ENCODE peak calls at places on chromosomes 2 and 18, in six cellular contexts. One of them, this sample, is unnamed.

GRCh38 chr2:55962910-55963309 is 39.3 kb upstream of the EFEMP1 start:
- DNase-seq in activated T-cell treated with anti-CD3 and anti-CD28 coated beads, Interleukin-2, amount 50 U/mL, for 72 hours: no peak
- DNase-seq in myocyte: no peak
- DNase-seq in activated effector memory CD4-positive, alpha-beta T cell treated with anti-CD3 and anti-CD28 coated beads, Interleukin-2, amount 50 U/mL, for 16 hours: no peak
- DNase-seq in GM06990: no peak
- DNase-seq in PC-9: no peak
- DNase-seq in this sample: no peak

GRCh38 chr2:6826081-6826913 is 39.4 kb downstream of the CMPK2 start:
- DNase-seq in activated T-cell treated with anti-CD3 and anti-CD28 coated beads, Interleukin-2, amount 50 U/mL, for 72 hours: peak
- DNase-seq in myocyte: no peak
- DNase-seq in activated effector memory CD4-positive, alpha-beta T cell treated with anti-CD3 and anti-CD28 coated beads, Interleukin-2, amount 50 U/mL, for 16 hours: peak
- DNase-seq in GM06990: no peak
- DNase-seq in PC-9: peak
- DNase-seq in this sample: peak

GRCh38 chr2:105866439-105867170 is 121.9 kb downstream of the NCK2 start:
- DNase-seq in activated T-cell treated with anti-CD3 and anti-CD28 coated beads, Interleukin-2, amount 50 U/mL, for 72 hours: no peak
- DNase-seq in myocyte: no peak
- DNase-seq in activated effector memory CD4-positive, alpha-beta T cell treated with anti-CD3 and anti-CD28 coated beads, Interleukin-2, amount 50 U/mL, for 16 hours: no peak
- DNase-seq in GM06990: no peak
- DNase-seq in PC-9: no peak
- DNase-seq in this sample: no peak

GRCh38 chr2:200308001-200308400 is 1.5 kb downstream of the SPATS2L start:
- DNase-seq in activated T-cell treated with anti-CD3 and anti-CD28 coated beads, Interleukin-2, amount 50 U/mL, for 72 hours: no peak
- DNase-seq in myocyte: no peak
- DNase-seq in activated effector memory CD4-positive, alpha-beta T cell treated with anti-CD3 and anti-CD28 coated beads, Interleukin-2, amount 50 U/mL, for 16 hours: no peak
- DNase-seq in GM06990: no peak
- DNase-seq in PC-9: no peak
- DNase-seq in this sample: no peak

GRCh38 chr2:85385746-85386145 is 24.4 kb downstream of the CAPG start:
- DNase-seq in activated T-cell treated with anti-CD3 and anti-CD28 coated beads, Interleukin-2, amount 50 U/mL, for 72 hours: no peak
- DNase-seq in myocyte: peak
- DNase-seq in activated effector memory CD4-positive, alpha-beta T cell treated with anti-CD3 and anti-CD28 coated beads, Interleukin-2, amount 50 U/mL, for 16 hours: peak
- DNase-seq in GM06990: no peak
- DNase-seq in PC-9: no peak
- DNase-seq in this sample: no peak

GRCh38 chr2:172148246-172148645 is 45.5 kb upstream of the DLX2 start:
- DNase-seq in activated T-cell treated with anti-CD3 and anti-CD28 coated beads, Interleukin-2, amount 50 U/mL, for 72 hours: no peak
- DNase-seq in myocyte: no peak
- DNase-seq in activated effector memory CD4-positive, alpha-beta T cell treated with anti-CD3 and anti-CD28 coated beads, Interleukin-2, amount 50 U/mL, for 16 hours: no peak
- DNase-seq in GM06990: no peak
- DNase-seq in PC-9: no peak
- DNase-seq in this sample: no peak

GRCh38 chr18:23740105-23740830 is 51.0 kb downstream of the LAMA3 start:
- DNase-seq in activated T-cell treated with anti-CD3 and anti-CD28 coated beads, Interleukin-2, amount 50 U/mL, for 72 hours: no peak
- DNase-seq in myocyte: peak
- DNase-seq in activated effector memory CD4-positive, alpha-beta T cell treated with anti-CD3 and anti-CD28 coated beads, Interleukin-2, amount 50 U/mL, for 16 hours: no peak
- DNase-seq in GM06990: no peak
- DNase-seq in PC-9: peak
- DNase-seq in this sample: peak

GRCh38 chr2:237929979-237930378 is 36.8 kb upstream of the UBE2F start:
- DNase-seq in activated T-cell treated with anti-CD3 and anti-CD28 coated beads, Interleukin-2, amount 50 U/mL, for 72 hours: no peak
- DNase-seq in myocyte: no peak
- DNase-seq in activated effector memory CD4-positive, alpha-beta T cell treated with anti-CD3 and anti-CD28 coated beads, Interleukin-2, amount 50 U/mL, for 16 hours: peak
- DNase-seq in GM06990: no peak
- DNase-seq in PC-9: no peak
- DNase-seq in this sample: no peak

GRCh38 chr18:72160504-72161445 is 383.4 kb downstream of the CBLN2 start:
- DNase-seq in activated T-cell treated with anti-CD3 and anti-CD28 coated beads, Interleukin-2, amount 50 U/mL, for 72 hours: no peak
- DNase-seq in myocyte: no peak
- DNase-seq in activated effector memory CD4-positive, alpha-beta T cell treated with anti-CD3 and anti-CD28 coated beads, Interleukin-2, amount 50 U/mL, for 16 hours: no peak
- DNase-seq in GM06990: no peak
- DNase-seq in PC-9: no peak
- DNase-seq in this sample: no peak

GRCh38 chr2:42089340-42089925 is 41.6 kb downstream of the PKDCC start:
- DNase-seq in activated T-cell treated with anti-CD3 and anti-CD28 coated beads, Interleukin-2, amount 50 U/mL, for 72 hours: peak
- DNase-seq in myocyte: no peak
- DNase-seq in activated effector memory CD4-positive, alpha-beta T cell treated with anti-CD3 and anti-CD28 coated beads, Interleukin-2, amount 50 U/mL, for 16 hours: peak
- DNase-seq in GM06990: peak
- DNase-seq in PC-9: peak
- DNase-seq in this sample: peak

GRCh38 chr18:70907673-70908072 is 618.8 kb downstream of the SOCS6 start:
- DNase-seq in activated T-cell treated with anti-CD3 and anti-CD28 coated beads, Interleukin-2, amount 50 U/mL, for 72 hours: no peak
- DNase-seq in myocyte: peak
- DNase-seq in activated effector memory CD4-positive, alpha-beta T cell treated with anti-CD3 and anti-CD28 coated beads, Interleukin-2, amount 50 U/mL, for 16 hours: no peak
- DNase-seq in GM06990: no peak
- DNase-seq in PC-9: no peak
- DNase-seq in this sample: peak

GRCh38 chr18:49164738-49165137 is 214.0 kb upstream of the SMAD7 start:
- DNase-seq in activated T-cell treated with anti-CD3 and anti-CD28 coated beads, Interleukin-2, amount 50 U/mL, for 72 hours: no peak
- DNase-seq in myocyte: no peak
- DNase-seq in activated effector memory CD4-positive, alpha-beta T cell treated with anti-CD3 and anti-CD28 coated beads, Interleukin-2, amount 50 U/mL, for 16 hours: no peak
- DNase-seq in GM06990: no peak
- DNase-seq in PC-9: no peak
- DNase-seq in this sample: no peak

GRCh38 chr2:27844821-27845255 is 45.3 kb downstream of the RBKS start:
- DNase-seq in activated T-cell treated with anti-CD3 and anti-CD28 coated beads, Interleukin-2, amount 50 U/mL, for 72 hours: no peak
- DNase-seq in myocyte: peak
- DNase-seq in activated effector memory CD4-positive, alpha-beta T cell treated with anti-CD3 and anti-CD28 coated beads, Interleukin-2, amount 50 U/mL, for 16 hours: no peak
- DNase-seq in GM06990: no peak
- DNase-seq in PC-9: no peak
- DNase-seq in this sample: no peak

GRCh38 chr2:177689623-177690022 is 297.1 kb downstream of the AGPS start:
- DNase-seq in activated T-cell treated with anti-CD3 and anti-CD28 coated beads, Interleukin-2, amount 50 U/mL, for 72 hours: no peak
- DNase-seq in myocyte: no peak
- DNase-seq in activated effector memory CD4-positive, alpha-beta T cell treated with anti-CD3 and anti-CD28 coated beads, Interleukin-2, amount 50 U/mL, for 16 hours: no peak
- DNase-seq in GM06990: no peak
- DNase-seq in PC-9: no peak
- DNase-seq in this sample: no peak

GRCh38 chr2:151290467-151290866 is 999 bp upstream of the NMI start:
- DNase-seq in activated T-cell treated with anti-CD3 and anti-CD28 coated beads, Interleukin-2, amount 50 U/mL, for 72 hours: no peak
- DNase-seq in myocyte: no peak
- DNase-seq in activated effector memory CD4-positive, alpha-beta T cell treated with anti-CD3 and anti-CD28 coated beads, Interleukin-2, amount 50 U/mL, for 16 hours: no peak
- DNase-seq in GM06990: no peak
- DNase-seq in PC-9: no peak
- DNase-seq in this sample: no peak

GRCh38 chr2:98558852-98559530 is 49.3 kb downstream of the COA5 start:
- DNase-seq in activated T-cell treated with anti-CD3 and anti-CD28 coated beads, Interleukin-2, amount 50 U/mL, for 72 hours: no peak
- DNase-seq in myocyte: no peak
- DNase-seq in activated effector memory CD4-positive, alpha-beta T cell treated with anti-CD3 and anti-CD28 coated beads, Interleukin-2, amount 50 U/mL, for 16 hours: peak
- DNase-seq in GM06990: no peak
- DNase-seq in PC-9: no peak
- DNase-seq in this sample: no peak

GRCh38 chr2:47815764-47816163 is 32.8 kb downstream of the MSH6 start:
- DNase-seq in activated T-cell treated with anti-CD3 and anti-CD28 coated beads, Interleukin-2, amount 50 U/mL, for 72 hours: no peak
- DNase-seq in myocyte: no peak
- DNase-seq in activated effector memory CD4-positive, alpha-beta T cell treated with anti-CD3 and anti-CD28 coated beads, Interleukin-2, amount 50 U/mL, for 16 hours: no peak
- DNase-seq in GM06990: peak
- DNase-seq in PC-9: no peak
- DNase-seq in this sample: no peak

GRCh38 chr2:96604104-96604503 is 34.0 kb downstream of the KANSL3 start:
- DNase-seq in activated T-cell treated with anti-CD3 and anti-CD28 coated beads, Interleukin-2, amount 50 U/mL, for 72 hours: no peak
- DNase-seq in myocyte: no peak
- DNase-seq in activated effector memory CD4-positive, alpha-beta T cell treated with anti-CD3 and anti-CD28 coated beads, Interleukin-2, amount 50 U/mL, for 16 hours: no peak
- DNase-seq in GM06990: no peak
- DNase-seq in PC-9: peak
- DNase-seq in this sample: peak

GRCh38 chr18:79936641-79937040 is 14.8 kb downstream of the SLC66A2 start:
- DNase-seq in activated T-cell treated with anti-CD3 and anti-CD28 coated beads, Interleukin-2, amount 50 U/mL, for 72 hours: no peak
- DNase-seq in myocyte: no peak
- DNase-seq in activated effector memory CD4-positive, alpha-beta T cell treated with anti-CD3 and anti-CD28 coated beads, Interleukin-2, amount 50 U/mL, for 16 hours: peak
- DNase-seq in GM06990: no peak
- DNase-seq in PC-9: no peak
- DNase-seq in this sample: no peak

GRCh38 chr2:233416199-233416598 is 61.9 kb downstream of the DGKD start:
- DNase-seq in activated T-cell treated with anti-CD3 and anti-CD28 coated beads, Interleukin-2, amount 50 U/mL, for 72 hours: no peak
- DNase-seq in myocyte: no peak
- DNase-seq in activated effector memory CD4-positive, alpha-beta T cell treated with anti-CD3 and anti-CD28 coated beads, Interleukin-2, amount 50 U/mL, for 16 hours: no peak
- DNase-seq in GM06990: no peak
- DNase-seq in PC-9: no peak
- DNase-seq in this sample: no peak

GRCh38 chr2:105576440-105577241 is 168.1 kb upstream of the NCK2 start:
- DNase-seq in activated T-cell treated with anti-CD3 and anti-CD28 coated beads, Interleukin-2, amount 50 U/mL, for 72 hours: peak
- DNase-seq in myocyte: peak
- DNase-seq in activated effector memory CD4-positive, alpha-beta T cell treated with anti-CD3 and anti-CD28 coated beads, Interleukin-2, amount 50 U/mL, for 16 hours: peak
- DNase-seq in GM06990: no peak
- DNase-seq in PC-9: peak
- DNase-seq in this sample: peak

GRCh38 chr18:8948471-8949149 is 153.9 kb upstream of the NDUFV2 start:
- DNase-seq in activated T-cell treated with anti-CD3 and anti-CD28 coated beads, Interleukin-2, amount 50 U/mL, for 72 hours: no peak
- DNase-seq in myocyte: peak
- DNase-seq in activated effector memory CD4-positive, alpha-beta T cell treated with anti-CD3 and anti-CD28 coated beads, Interleukin-2, amount 50 U/mL, for 16 hours: no peak
- DNase-seq in GM06990: no peak
- DNase-seq in PC-9: peak
- DNase-seq in this sample: no peak

GRCh38 chr2:194735837-194736542 is 921.0 kb upstream of the SLC39A10 start:
- DNase-seq in activated T-cell treated with anti-CD3 and anti-CD28 coated beads, Interleukin-2, amount 50 U/mL, for 72 hours: no peak
- DNase-seq in myocyte: no peak
- DNase-seq in activated effector memory CD4-positive, alpha-beta T cell treated with anti-CD3 and anti-CD28 coated beads, Interleukin-2, amount 50 U/mL, for 16 hours: no peak
- DNase-seq in GM06990: no peak
- DNase-seq in PC-9: no peak
- DNase-seq in this sample: no peak

GRCh38 chr2:226439337-226439736 is 360.3 kb downstream of the IRS1 start:
- DNase-seq in activated T-cell treated with anti-CD3 and anti-CD28 coated beads, Interleukin-2, amount 50 U/mL, for 72 hours: no peak
- DNase-seq in myocyte: no peak
- DNase-seq in activated effector memory CD4-positive, alpha-beta T cell treated with anti-CD3 and anti-CD28 coated beads, Interleukin-2, amount 50 U/mL, for 16 hours: no peak
- DNase-seq in GM06990: no peak
- DNase-seq in PC-9: no peak
- DNase-seq in this sample: no peak

GRCh38 chr2:102888514-102888913 is 126.7 kb downstream of the TMEM182 start:
- DNase-seq in activated T-cell treated with anti-CD3 and anti-CD28 coated beads, Interleukin-2, amount 50 U/mL, for 72 hours: no peak
- DNase-seq in myocyte: no peak
- DNase-seq in activated effector memory CD4-positive, alpha-beta T cell treated with anti-CD3 and anti-CD28 coated beads, Interleukin-2, amount 50 U/mL, for 16 hours: no peak
- DNase-seq in GM06990: no peak
- DNase-seq in PC-9: no peak
- DNase-seq in this sample: no peak

GRCh38 chr2:57850415-57851130 is 196.0 kb upstream of the VRK2 start:
- DNase-seq in activated T-cell treated with anti-CD3 and anti-CD28 coated beads, Interleukin-2, amount 50 U/mL, for 72 hours: no peak
- DNase-seq in myocyte: no peak
- DNase-seq in activated effector memory CD4-positive, alpha-beta T cell treated with anti-CD3 and anti-CD28 coated beads, Interleukin-2, amount 50 U/mL, for 16 hours: no peak
- DNase-seq in GM06990: no peak
- DNase-seq in PC-9: no peak
- DNase-seq in this sample: no peak

GRCh38 chr2:63780483-63781155 is 61.1 kb upstream of the UGP2 start:
- DNase-seq in activated T-cell treated with anti-CD3 and anti-CD28 coated beads, Interleukin-2, amount 50 U/mL, for 72 hours: no peak
- DNase-seq in myocyte: peak
- DNase-seq in activated effector memory CD4-positive, alpha-beta T cell treated with anti-CD3 and anti-CD28 coated beads, Interleukin-2, amount 50 U/mL, for 16 hours: no peak
- DNase-seq in GM06990: no peak
- DNase-seq in PC-9: no peak
- DNase-seq in this sample: no peak

GRCh38 chr18:57581301-57581934 is 5.1 kb downstream of the FECH start:
- DNase-seq in activated T-cell treated with anti-CD3 and anti-CD28 coated beads, Interleukin-2, amount 50 U/mL, for 72 hours: no peak
- DNase-seq in myocyte: no peak
- DNase-seq in activated effector memory CD4-positive, alpha-beta T cell treated with anti-CD3 and anti-CD28 coated beads, Interleukin-2, amount 50 U/mL, for 16 hours: no peak
- DNase-seq in GM06990: no peak
- DNase-seq in PC-9: no peak
- DNase-seq in this sample: no peak

GRCh38 chr2:182593394-182593707 is 122.7 kb upstream of the DNAJC10 start:
- DNase-seq in activated T-cell treated with anti-CD3 and anti-CD28 coated beads, Interleukin-2, amount 50 U/mL, for 72 hours: no peak
- DNase-seq in myocyte: peak
- DNase-seq in activated effector memory CD4-positive, alpha-beta T cell treated with anti-CD3 and anti-CD28 coated beads, Interleukin-2, amount 50 U/mL, for 16 hours: no peak
- DNase-seq in GM06990: no peak
- DNase-seq in PC-9: no peak
- DNase-seq in this sample: no peak

GRCh38 chr2:8537572-8538155 is 144.2 kb upstream of the ID2 start:
- DNase-seq in activated T-cell treated with anti-CD3 and anti-CD28 coated beads, Interleukin-2, amount 50 U/mL, for 72 hours: peak
- DNase-seq in myocyte: no peak
- DNase-seq in activated effector memory CD4-positive, alpha-beta T cell treated with anti-CD3 and anti-CD28 coated beads, Interleukin-2, amount 50 U/mL, for 16 hours: peak
- DNase-seq in GM06990: no peak
- DNase-seq in PC-9: no peak
- DNase-seq in this sample: no peak

GRCh38 chr2:224904390-224904789 is 137.9 kb downstream of the DOCK10 start:
- DNase-seq in activated T-cell treated with anti-CD3 and anti-CD28 coated beads, Interleukin-2, amount 50 U/mL, for 72 hours: no peak
- DNase-seq in myocyte: no peak
- DNase-seq in activated effector memory CD4-positive, alpha-beta T cell treated with anti-CD3 and anti-CD28 coated beads, Interleukin-2, amount 50 U/mL, for 16 hours: no peak
- DNase-seq in GM06990: no peak
- DNase-seq in PC-9: no peak
- DNase-seq in this sample: no peak

GRCh38 chr2:74199275-74199701 is 873 bp downstream of the MTHFD2 start:
- DNase-seq in activated T-cell treated with anti-CD3 and anti-CD28 coated beads, Interleukin-2, amount 50 U/mL, for 72 hours: no peak
- DNase-seq in myocyte: no peak
- DNase-seq in activated effector memory CD4-positive, alpha-beta T cell treated with anti-CD3 and anti-CD28 coated beads, Interleukin-2, amount 50 U/mL, for 16 hours: peak
- DNase-seq in GM06990: no peak
- DNase-seq in PC-9: no peak
- DNase-seq in this sample: no peak

This sample was measured in Calu3.